ENCODE peak calls at places on chromosomes 3 and 15, in ten cellular contexts. P, M, H, V, T, A, Y, R, I and C are unnamed samples.

GRCh38 chr3:40333416-40333815 is 23.9 kb downstream of the EIF1B start:
- DNase-seq in P (peak), M (no peak), H (peak), V (no peak), T (no peak), A (no peak), Y (no peak), R (no peak), I (no peak), C (no peak)

GRCh38 chr3:37492977-37493471 is 318.6 kb upstream of the LRRFIP2 start:
- DNase-seq in P (no peak), M (no peak), H (no peak), V (no peak), T (no peak), A (no peak), Y (no peak), R (no peak), I (peak), C (no peak)

GRCh38 chr3:9231488-9231887 is 18.0 kb downstream of the SRGAP3 start:
- DNase-seq in P (no peak), M (no peak), H (no peak), V (no peak), T (no peak), A (no peak), Y (no peak), R (no peak), I (no peak), C (no peak)

GRCh38 chr3:38725726-38726410 is 76.4 kb upstream of the SCN5A start:
- DNase-seq in P (peak), M (no peak), H (no peak), V (no peak), T (no peak), A (no peak), Y (peak), R (peak), I (peak), C (no peak)

GRCh38 chr3:28125342-28125741 is 116.1 kb upstream of the CMC1 start:
- DNase-seq in P (no peak), M (no peak), H (no peak), V (no peak), T (no peak), A (no peak), Y (no peak), R (no peak), I (no peak), C (no peak)

GRCh38 chr3:53688989-53689388 is 157.2 kb downstream of the CHDH start:
- DNase-seq in P (no peak), M (no peak), H (no peak), V (no peak), T (no peak), A (no peak), Y (no peak), R (no peak), I (no peak), C (no peak)

GRCh38 chr15:71131601-71132357 is 16.5 kb downstream of the THSD4 start:
- DNase-seq in P (no peak), M (no peak), H (no peak), V (no peak), T (no peak), A (no peak), Y (no peak), R (no peak), I (no peak), C (no peak)

GRCh38 chr15:33138000-33138399 is 56.5 kb downstream of the FMN1 start:
- DNase-seq in P (no peak), M (no peak), H (no peak), V (no peak), T (no peak), A (no peak), Y (no peak), R (no peak), I (no peak), C (no peak)

GRCh38 chr15:91070872-91071271 is 29.2 kb upstream of the SV2B start:
- DNase-seq in P (no peak), M (no peak), H (no peak), V (no peak), T (no peak), A (no peak), Y (no peak), R (no peak), I (no peak), C (no peak)

GRCh38 chr15:80831606-80832224 is 52.5 kb downstream of the CEMIP start:
- DNase-seq in P (no peak), M (no peak), H (no peak), V (no peak), T (no peak), A (no peak), Y (no peak), R (no peak), I (no peak), C (no peak)

GRCh38 chr15:51483520-51483919 is 139.1 kb downstream of the DMXL2 start:
- DNase-seq in P (no peak), M (no peak), H (no peak), V (no peak), T (no peak), A (no peak), Y (no peak), R (no peak), I (no peak), C (no peak)

GRCh38 chr3:27623085-27623753 is 98.9 kb downstream of the EOMES start:
- DNase-seq in P (no peak), M (no peak), H (no peak), V (no peak), T (no peak), A (no peak), Y (no peak), R (peak), I (peak), C (no peak)

GRCh38 chr15:76267077-76267476 is 44.2 kb downstream of the ETFA start:
- DNase-seq in P (no peak), M (no peak), H (no peak), V (no peak), T (no peak), A (no peak), Y (peak), R (no peak), I (no peak), C (no peak)

GRCh38 chr3:51581529-51581928 is 43.0 kb downstream of the RAD54L2 start:
- DNase-seq in P (no peak), M (no peak), H (no peak), V (no peak), T (no peak), A (no peak), Y (no peak), R (no peak), I (peak), C (no peak)

GRCh38 chr3:194300392-194300758 is 50.8 kb downstream of the CPN2 start:
- DNase-seq in P (peak), M (no peak), H (peak), V (peak), T (no peak), A (no peak), Y (peak), R (no peak), I (peak), C (no peak)
- TF ChIP-seq CTCF in P (peak), M (no peak), H (no peak), V (no peak), T (no peak), A (no peak), Y (peak), R (no peak), I (peak), C (no peak)

GRCh38 chr15:95929232-95929846 is 401.2 kb upstream of the NR2F2 start:
- DNase-seq in P (no peak), M (no peak), H (no peak), V (no peak), T (peak), A (peak), Y (no peak), R (no peak), I (no peak), C (peak)
- TF ChIP-seq CTCF in P (no peak), M (no peak), H (no peak), V (no peak), T (no peak), A (no peak), Y (no peak), R (no peak), I (no peak), C (no peak)

DNA sequence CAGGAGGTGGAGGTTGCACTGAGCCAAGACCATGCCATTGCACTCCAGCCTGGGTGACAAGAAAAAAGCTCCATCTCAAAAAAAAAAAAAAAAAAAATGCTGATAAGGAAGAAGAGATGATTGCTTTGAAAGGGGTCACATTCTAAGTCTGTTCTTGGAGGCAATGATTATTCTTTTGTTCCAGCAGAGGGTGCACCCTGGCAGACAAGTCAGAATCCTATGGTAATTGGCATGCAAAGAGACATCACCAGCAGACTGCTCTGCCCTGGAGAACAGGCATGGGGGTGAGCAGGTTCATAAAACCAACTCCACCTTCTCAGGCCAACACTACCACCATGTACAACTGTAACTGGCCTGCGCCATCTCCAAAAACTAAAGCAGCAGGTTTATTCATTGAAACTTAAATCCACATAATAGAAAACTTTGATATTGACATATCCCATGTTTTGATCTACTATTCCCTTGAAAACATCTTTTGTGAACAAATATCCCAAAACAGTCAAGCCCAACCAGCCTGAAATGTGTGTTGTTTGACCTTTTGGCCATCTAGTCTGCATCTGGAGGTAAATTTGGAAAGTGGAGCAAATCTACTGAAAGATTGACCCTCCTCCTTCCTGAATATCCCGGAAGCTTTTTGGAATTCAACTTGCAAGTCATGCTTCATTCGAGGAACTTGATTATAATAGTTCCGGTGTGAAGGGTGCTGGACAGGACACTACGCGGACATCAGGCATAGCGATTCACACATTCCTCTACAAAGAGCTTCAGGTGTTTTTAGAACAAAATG is 100.3 kb downstream of the MECOM start:
- DNase-seq in P (no peak), M (no peak), H (no peak), V (no peak), T (no peak), A (peak), Y (no peak), R (no peak), I (no peak), C (no peak)
- TF ChIP-seq CTCF in P (no peak), M (no peak), H (no peak), V (no peak), T (peak), A (no peak), Y (no peak), R (no peak), I (no peak), C (no peak)

GRCh38 chr3:35659808-35660207 is 20.5 kb downstream of the ARPP21 start:
- DNase-seq in P (no peak), M (no peak), H (no peak), V (peak), T (no peak), A (peak), Y (peak), R (no peak), I (no peak), C (peak)
- TF ChIP-seq CTCF in P (peak), M (no peak), H (no peak), V (no peak), T (no peak), A (peak), Y (no peak), R (no peak), I (no peak), C (no peak)

DNA sequence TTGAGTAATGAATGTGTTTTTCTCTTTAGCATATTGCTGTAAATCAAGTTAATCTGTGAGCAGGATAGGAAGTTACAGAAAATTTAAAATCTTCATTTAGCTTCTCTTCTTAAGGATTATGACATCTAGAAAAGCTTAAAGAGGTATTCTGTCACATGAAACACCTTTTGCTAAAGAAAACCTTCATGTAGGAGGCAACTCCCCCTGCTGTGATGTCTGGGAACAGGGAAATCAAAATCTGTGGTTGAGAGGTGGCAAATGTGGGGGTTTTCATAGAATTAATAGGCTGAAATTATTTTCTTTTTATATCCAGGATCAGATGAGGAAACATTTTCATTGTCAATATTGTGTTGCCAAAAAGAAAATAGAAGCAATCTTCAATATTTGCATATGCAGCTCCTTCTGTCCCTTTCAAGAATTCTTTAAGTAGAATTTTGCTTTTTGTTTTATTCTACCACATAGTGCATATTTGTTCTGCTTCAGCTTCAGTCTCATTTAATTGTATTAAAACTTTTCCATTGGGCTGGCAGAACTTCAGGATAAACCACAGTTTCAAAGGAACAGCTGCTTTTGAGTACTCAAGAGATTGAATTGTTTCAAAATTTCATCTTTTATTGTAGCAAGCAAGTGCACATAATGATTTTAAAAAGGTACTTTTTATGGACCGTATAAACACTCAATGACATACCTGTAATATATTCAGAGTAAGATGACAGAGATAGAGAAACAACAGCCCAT is 128.4 kb downstream of the RAP2B start:
- DNase-seq in P (no peak), M (no peak), H (no peak), V (no peak), T (no peak), A (no peak), Y (no peak), R (no peak), I (peak), C (peak)
- TF ChIP-seq CTCF in P (peak), M (no peak), H (no peak), V (peak), T (no peak), A (no peak), Y (peak), R (peak), I (peak), C (no peak)

DNA sequence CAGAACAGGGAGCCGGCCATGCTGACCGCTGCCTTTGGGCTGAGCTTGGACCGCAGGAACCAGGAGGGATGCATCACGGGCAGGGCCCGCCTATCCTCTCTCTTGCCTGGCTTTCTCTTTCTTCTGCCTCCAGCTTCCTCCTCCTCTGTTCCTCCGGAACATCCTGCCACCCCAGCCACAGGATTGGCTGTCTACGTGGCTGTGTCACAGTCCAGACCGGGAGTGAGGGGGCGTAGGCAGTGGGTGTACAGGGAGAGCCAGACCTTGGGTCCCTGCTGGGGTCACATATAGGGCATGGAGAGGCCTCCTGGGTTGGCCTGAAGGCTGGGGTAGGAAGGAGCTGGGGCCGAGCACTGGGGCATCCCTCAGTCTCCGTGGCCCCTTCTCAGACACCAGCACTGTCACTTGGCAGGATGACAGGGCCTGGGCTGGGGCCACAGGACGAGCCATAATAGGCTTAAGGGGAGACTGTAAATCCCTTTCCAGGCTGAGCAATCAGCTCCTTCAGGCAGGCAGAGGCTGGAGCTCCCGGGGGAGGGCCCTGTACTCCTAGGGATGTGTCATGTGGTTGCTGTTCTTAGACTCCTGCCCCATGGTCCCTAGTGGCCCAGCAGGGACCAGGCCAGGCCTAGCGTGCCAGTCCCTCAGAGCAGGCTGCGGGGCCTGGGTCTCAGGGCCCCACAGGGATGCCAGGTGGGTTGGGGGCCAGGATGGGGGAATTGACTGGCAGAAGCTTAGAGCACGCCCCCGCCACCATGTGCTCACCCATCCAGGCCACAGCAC is 25.4 kb downstream of the LINGO1 start:
- DNase-seq in P (peak), M (no peak), H (no peak), V (no peak), T (no peak), A (no peak), Y (peak), R (peak), I (peak), C (no peak)
- TF ChIP-seq CTCF in P (no peak), M (no peak), H (no peak), V (no peak), T (no peak), A (no peak), Y (no peak), R (no peak), I (no peak), C (no peak)